ENCODE peak calls at places on chromosome 20, in ten cellular contexts. S is WERI-Rb-1; D is epithelial cell of esophagus; O is sigmoid colon; J is hepatocyte; C is brain microvascular endothelial cell; A is CD8-positive, alpha-beta T cell; N is bronchial epithelial cell; Z is osteoblast; F is astrocyte of the spinal cord. T is an unnamed sample.

GRCh38 chr20:4329232-4329631 is 313.9 kb upstream of the RNF24 start:
- DNase-seq in N (no peak), F (no peak), A (no peak), Z (no peak), J (no peak), C (no peak), O (no peak), D (no peak), S (no peak), T (no peak)

GRCh38 chr20:22555791-22556564 is 28.4 kb downstream of the FOXA2 start:
- DNase-seq in J (no peak), O (no peak), S (no peak), F (no peak), D (no peak), N (no peak), A (no peak), C (no peak), Z (no peak), T (no peak)

GRCh38 chr20:54134445-54135220 is 39.2 kb downstream of the CYP24A1 start:
- DNase-seq in D (peak), J (no peak), S (no peak), Z (no peak), F (peak), O (no peak), C (peak), N (peak), A (no peak), T (peak)

GRCh38 chr20:48209102-48209501 is 423.8 kb upstream of the SULF2 start:
- DNase-seq in J (no peak), O (no peak), N (no peak), C (no peak), D (no peak), A (no peak), F (no peak), S (peak), Z (no peak), T (no peak)

GRCh38 chr20:20657092-20657491 is 55.4 kb downstream of the RALGAPA2 start:
- DNase-seq in F (no peak), D (no peak), O (no peak), C (no peak), A (no peak), J (no peak), N (no peak), Z (no peak), S (no peak), T (no peak)

GRCh38 chr20:50658804-50659380 is 32.5 kb downstream of the RIPOR3 start:
- DNase-seq in O (no peak), Z (no peak), A (no peak), J (no peak), C (no peak), N (peak), S (no peak), D (peak), F (no peak), T (no peak)

GRCh38 chr20:10982692-10983091 is 308.9 kb upstream of the JAG1 start:
- DNase-seq in N (peak), D (peak), F (peak), A (no peak), Z (peak), S (no peak), C (peak), J (peak), O (peak), T (no peak)

GRCh38 chr20:24981282-24981681 is 11.3 kb downstream of the APMAP start:
- DNase-seq in S (no peak), O (peak), J (no peak), F (no peak), C (no peak), Z (no peak), N (no peak), D (no peak), A (no peak), T (no peak)

GRCh38 chr20:12744026-12744425 is 264.7 kb upstream of the SPTLC3 start:
- DNase-seq in C (no peak), J (no peak), D (no peak), S (no peak), F (no peak), N (no peak), O (no peak), Z (no peak), A (no peak), T (no peak)

GRCh38 chr20:21514553-21515251 is 838 bp upstream of the NKX2-2 start:
- DNase-seq in A (no peak), N (no peak), C (no peak), J (no peak), Z (peak), D (no peak), O (no peak), S (no peak), F (no peak), T (no peak)

GRCh38 chr20:49149281-49150045 is 38.7 kb downstream of the STAU1 start:
- DNase-seq in N (no peak), C (no peak), F (no peak), D (no peak), O (no peak), A (no peak), J (no peak), Z (no peak), S (no peak), T (no peak)

GRCh38 chr20:43389231-43389630 is 68.5 kb upstream of the SRSF6 start:
- DNase-seq in C (no peak), A (no peak), S (no peak), N (no peak), O (peak), J (no peak), D (no peak), Z (no peak), F (no peak), T (no peak)
- H3K4me3 ChIP-seq in C (no peak), A (no peak), S (no peak), N (no peak), O (no peak), J (no peak), D (no peak), Z (no peak), F (no peak), T (no peak)

GRCh38 chr20:58906894-58907293 is 54.4 kb downstream of the GNAS start:
- DNase-seq in J (no peak), F (peak), N (peak), O (no peak), S (no peak), C (peak), Z (no peak), A (no peak), D (peak), T (no peak)

GRCh38 chr20:58909585-58909984 is 57.1 kb downstream of the GNAS start:
- DNase-seq in J (no peak), O (no peak), A (no peak), N (no peak), C (no peak), Z (no peak), F (no peak), D (no peak), S (no peak), T (no peak)

GRCh38 chr20:58908941-58909340 is 56.4 kb downstream of the GNAS start:
- DNase-seq in C (no peak), F (no peak), J (no peak), A (no peak), S (no peak), N (no peak), D (no peak), O (no peak), Z (no peak), T (no peak)

GRCh38 chr20:58907481-58908137 is 55.1 kb downstream of the GNAS start:
- DNase-seq in D (peak), A (peak), S (peak), J (peak), F (peak), Z (peak), O (peak), N (peak), C (peak), T (peak)

GRCh38 chr20:58908216-58908615 is 55.7 kb downstream of the GNAS start:
- DNase-seq in O (no peak), A (no peak), D (no peak), J (no peak), C (no peak), F (no peak), N (no peak), Z (no peak), S (no peak), T (no peak)
- H3K4me3 ChIP-seq in O (no peak), A (no peak), D (no peak), J (no peak), C (no peak), F (no peak), N (no peak), Z (peak), S (no peak), T (no peak)

GRCh38 chr20:46087161-46087560 is 2.6 kb downstream of the NCOA5 start:
- DNase-seq in C (no peak), D (no peak), S (no peak), N (peak), F (peak), Z (no peak), O (no peak), A (no peak), J (no peak), T (no peak)
- H3K4me3 ChIP-seq in C (no peak), D (no peak), S (no peak), N (no peak), F (no peak), Z (no peak), O (no peak), A (no peak), J (no peak), T (no peak)

GRCh38 chr20:37914367-37914671 is 11.4 kb downstream of the VSTM2L start:
- DNase-seq in O (no peak), C (no peak), J (no peak), S (no peak), A (no peak), N (no peak), D (no peak), Z (no peak), F (no peak), T (no peak)

GRCh38 chr20:37915434-37915787 is 12.5 kb downstream of the VSTM2L start:
- DNase-seq in F (no peak), N (no peak), Z (no peak), S (no peak), J (no peak), A (no peak), O (no peak), C (no peak), D (no peak), T (no peak)

GRCh38 chr20:37913563-37914366 is 10.8 kb downstream of the VSTM2L start:
- DNase-seq in F (no peak), N (no peak), D (peak), J (no peak), O (no peak), A (no peak), Z (no peak), C (no peak), S (no peak), T (no peak)

GRCh38 chr20:37915800-37916570 is 13.1 kb downstream of the VSTM2L start:
- DNase-seq in C (no peak), D (no peak), J (no peak), F (no peak), O (no peak), Z (no peak), S (no peak), N (no peak), A (no peak), T (peak)

DNA sequence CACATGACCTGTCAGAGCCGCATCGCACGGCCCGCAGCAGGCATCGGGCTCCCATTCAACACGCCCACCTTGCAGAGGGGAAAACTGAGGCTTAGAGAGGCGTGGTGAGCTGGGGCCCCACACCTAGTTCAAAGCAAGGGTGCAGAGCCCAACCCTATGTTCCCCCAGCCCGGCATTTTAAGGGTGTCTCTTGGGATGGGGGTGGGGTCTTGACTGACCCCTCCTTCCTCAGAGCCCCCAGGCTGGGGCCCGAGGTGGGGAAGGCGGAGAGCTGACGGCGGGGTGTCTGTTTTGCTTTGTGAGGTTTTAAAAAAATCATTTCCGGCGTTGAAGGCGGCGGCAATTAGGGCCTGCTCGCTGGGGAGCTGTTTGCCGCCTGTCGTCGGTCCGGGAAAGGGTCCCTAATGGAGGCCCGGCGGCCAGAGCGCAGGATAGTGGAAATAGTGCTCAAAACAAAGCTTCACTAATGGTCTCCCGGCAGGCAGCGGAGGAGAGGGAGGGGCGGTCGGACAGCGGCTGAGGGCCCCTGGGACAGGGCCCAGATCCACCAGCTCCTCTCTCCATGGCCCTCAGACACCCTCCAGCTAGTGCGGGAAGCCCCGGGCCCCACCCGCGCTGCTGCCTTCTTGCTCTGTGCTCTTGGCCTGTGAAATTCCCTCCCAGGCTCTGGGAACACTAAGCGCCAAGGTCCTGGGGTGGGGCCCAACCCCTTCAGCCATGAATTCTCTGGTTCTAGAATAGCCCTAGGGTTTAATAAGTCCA is 11.9 kb downstream of the VSTM2L start:
- DNase-seq in Z (no peak), A (peak), S (no peak), J (peak), C (no peak), D (no peak), O (no peak), F (no peak), N (no peak), T (no peak)
- H3K4me3 ChIP-seq in Z (peak), A (peak), S (no peak), J (no peak), C (peak), D (no peak), O (peak), F (peak), N (no peak), T (no peak)

DNA sequence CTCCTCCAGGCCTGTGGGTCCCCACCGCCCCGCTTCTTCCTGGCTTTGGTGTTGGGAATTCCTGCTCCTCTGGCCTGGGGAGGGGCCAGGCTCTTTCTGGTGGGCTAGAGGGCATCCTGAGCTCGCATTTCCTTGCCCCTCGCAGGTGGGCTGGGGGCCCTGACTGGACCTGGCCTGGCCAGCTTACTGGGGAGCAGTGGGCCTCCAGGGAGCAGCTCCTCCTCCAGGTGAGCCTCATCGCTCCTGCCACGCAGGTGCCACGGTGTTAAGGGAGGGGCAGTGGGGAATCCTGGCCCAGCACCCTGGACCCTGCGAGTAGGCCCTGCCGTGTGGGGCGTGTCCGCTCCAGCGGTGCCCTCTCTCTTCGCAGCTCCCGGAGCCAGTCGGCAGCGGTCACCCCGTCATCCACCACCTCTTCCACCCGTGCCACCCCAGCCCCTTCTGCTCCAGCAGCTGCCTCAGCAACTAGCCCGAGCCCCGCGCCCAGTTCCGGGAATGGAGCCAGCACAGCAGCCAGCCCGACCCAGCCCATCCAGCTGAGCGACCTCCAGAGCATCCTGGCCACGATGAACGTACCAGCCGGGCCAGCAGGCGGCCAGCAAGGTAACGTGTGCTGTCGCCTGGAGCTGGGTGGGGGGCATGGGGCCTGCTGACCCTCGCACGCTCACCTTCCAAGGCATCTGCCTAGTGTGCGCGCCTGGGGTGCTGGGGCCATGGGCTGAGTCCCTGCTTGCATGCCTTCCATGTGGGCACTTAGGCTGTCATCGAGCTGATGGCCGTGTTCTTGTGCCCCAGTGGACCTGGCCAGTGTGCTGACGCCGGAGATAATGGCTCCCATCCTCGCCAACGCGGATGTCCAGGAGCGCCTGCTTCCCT is 4.7 kb downstream of the ADRM1 start:
- DNase-seq in J (no peak), S (no peak), A (no peak), F (no peak), O (no peak), Z (no peak), D (peak), N (peak), C (no peak), T (peak)
- H3K4me3 ChIP-seq in J (no peak), S (no peak), A (no peak), F (no peak), O (no peak), Z (no peak), D (no peak), N (no peak), C (no peak), T (no peak)

GRCh38 chr20:35771367-35771688 is 487 bp upstream of the PHF20 start:
- DNase-seq in A (no peak), N (no peak), D (no peak), S (no peak), O (no peak), C (no peak), J (no peak), F (no peak), Z (no peak), T (no peak)
- H3K4me3 ChIP-seq in A (peak), N (peak), D (peak), S (no peak), O (peak), C (peak), J (no peak), F (peak), Z (peak), T (peak)

GRCh38 chr20:45343445-45343866 is 4.8 kb downstream of the SDC4 start:
- DNase-seq in N (no peak), D (no peak), Z (no peak), A (no peak), S (no peak), O (no peak), F (no peak), C (no peak), J (peak), T (peak)
- H3K4me3 ChIP-seq in N (peak), D (peak), Z (peak), A (no peak), S (no peak), O (peak), F (no peak), C (no peak), J (no peak), T (no peak)